ENCODE peak calls at places on chromosomes 13 and 19, in six cellular contexts. O is kidney, W is astrocyte of the cerebellum, H is fibroblast of lung, I is GM12865, U is epithelial cell of esophagus. P is an unnamed sample.
A peak's percentile ranks its signal among the peaks of the same experiment; 100 is the strongest.

GRCh38 chr19:4057913-4058695 is 8.6 kb downstream of the ZBTB7A start:
- DNase-seq in U (peak; percentile 87), O (peak; percentile 97), W (no peak), H (peak; percentile 93), I (no peak), P (no peak)

GRCh38 chr19:42206871-42207755 is 10.4 kb downstream of the DEDD2 start:
- DNase-seq in I (no peak), W (no peak), O (peak; percentile 39), H (no peak), U (peak; percentile 84), P (no peak)

GRCh38 chr19:11606484-11606883 is 9.2 kb downstream of the ZNF627 start:
- DNase-seq in H (no peak), O (no peak), W (no peak), U (no peak), I (no peak), P (no peak)

GRCh38 chr19:39736088-39736487 is 1.7 kb downstream of the CLC start:
- DNase-seq in H (no peak), I (no peak), W (no peak), O (no peak), U (no peak), P (no peak)

GRCh38 chr19:50537769-50538230 is 24.1 kb upstream of the ASPDH start:
- DNase-seq in I (peak; percentile 84), W (peak; percentile 26), H (peak; percentile 67), U (peak; percentile 22), O (no peak), P (no peak)

GRCh38 chr13:65309906-65310305 is 1920.2 kb downstream of the PCDH9 start:
- DNase-seq in U (no peak), I (no peak), O (no peak), H (no peak), W (no peak), P (no peak)

GRCh38 chr13:60268203-60268555 is 104.5 kb upstream of the DIAPH3 start:
- DNase-seq in O (no peak), H (no peak), U (no peak), I (no peak), W (no peak), P (no peak)

GRCh38 chr19:35002037-35002535 is 2.0 kb downstream of the GRAMD1A start:
- DNase-seq in I (no peak), U (no peak), H (no peak), W (no peak), O (peak; percentile 37), P (no peak)

GRCh38 chr19:55437410-55437809 is 5.7 kb downstream of the SHISA7 start:
- DNase-seq in I (no peak), W (no peak), H (peak; percentile 63), U (peak; percentile 74), O (no peak), P (no peak)

GRCh38 chr13:106695139-106695538 is 127.2 kb upstream of the ARGLU1 start:
- DNase-seq in U (no peak), O (no peak), H (no peak), W (no peak), I (no peak), P (no peak)

GRCh38 chr13:96075953-96076543 is 13.9 kb upstream of the HS6ST3 start:
- DNase-seq in U (peak; percentile 28), W (no peak), I (peak; percentile 22), H (peak; percentile 39), O (no peak), P (no peak)

GRCh38 chr19:51195616-51196015 is 29.3 kb upstream of the CD33 start:
- DNase-seq in I (no peak), W (no peak), U (no peak), O (no peak), H (no peak), P (no peak)

GRCh38 chr19:35380450-35381124 is 9.7 kb downstream of the GPR42 start:
- DNase-seq in I (no peak), W (no peak), H (no peak), O (no peak), U (no peak), P (no peak)

GRCh38 chr13:109436841-109437240 is 349.5 kb downstream of the IRS2 start:
- DNase-seq in U (peak; percentile 55), I (no peak), W (no peak), H (no peak), O (no peak), P (no peak)

GRCh38 chr19:41328818-41329220 is 18.8 kb downstream of the CCDC97 start:
- DNase-seq in O (no peak), W (no peak), I (no peak), H (no peak), U (no peak), P (no peak)

DNA sequence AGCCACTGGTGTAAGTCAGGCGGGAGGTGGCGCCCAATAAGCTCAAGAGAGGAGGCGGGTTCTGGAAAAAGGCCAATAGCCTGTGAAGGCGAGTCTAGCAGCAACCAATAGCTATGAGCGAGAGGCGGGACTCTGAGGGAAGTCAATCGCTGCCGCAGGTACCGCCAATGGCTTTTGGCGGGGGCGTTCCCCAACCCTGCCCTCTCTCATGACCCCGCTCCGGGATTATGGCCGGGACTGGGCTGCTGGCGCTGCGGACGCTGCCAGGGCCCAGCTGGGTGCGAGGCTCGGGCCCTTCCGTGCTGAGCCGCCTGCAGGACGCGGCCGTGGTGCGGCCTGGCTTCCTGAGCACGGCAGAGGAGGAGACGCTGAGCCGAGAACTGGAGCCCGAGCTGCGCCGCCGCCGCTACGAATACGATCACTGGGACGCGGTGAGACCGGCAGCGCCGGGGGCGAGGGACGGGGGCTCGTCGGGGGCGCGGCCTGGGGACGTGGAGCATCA is at the start of gene ALKBH7:
- DNase-seq in H (peak; percentile 100), U (peak; percentile 100), W (peak; percentile 100), I (peak; percentile 100), O (peak; percentile 99), P (peak; percentile 98)
- TF ChIP-seq CTCF in H (no peak), U (no peak), W (no peak), I (no peak), O (no peak), P (peak; percentile 15)

DNA sequence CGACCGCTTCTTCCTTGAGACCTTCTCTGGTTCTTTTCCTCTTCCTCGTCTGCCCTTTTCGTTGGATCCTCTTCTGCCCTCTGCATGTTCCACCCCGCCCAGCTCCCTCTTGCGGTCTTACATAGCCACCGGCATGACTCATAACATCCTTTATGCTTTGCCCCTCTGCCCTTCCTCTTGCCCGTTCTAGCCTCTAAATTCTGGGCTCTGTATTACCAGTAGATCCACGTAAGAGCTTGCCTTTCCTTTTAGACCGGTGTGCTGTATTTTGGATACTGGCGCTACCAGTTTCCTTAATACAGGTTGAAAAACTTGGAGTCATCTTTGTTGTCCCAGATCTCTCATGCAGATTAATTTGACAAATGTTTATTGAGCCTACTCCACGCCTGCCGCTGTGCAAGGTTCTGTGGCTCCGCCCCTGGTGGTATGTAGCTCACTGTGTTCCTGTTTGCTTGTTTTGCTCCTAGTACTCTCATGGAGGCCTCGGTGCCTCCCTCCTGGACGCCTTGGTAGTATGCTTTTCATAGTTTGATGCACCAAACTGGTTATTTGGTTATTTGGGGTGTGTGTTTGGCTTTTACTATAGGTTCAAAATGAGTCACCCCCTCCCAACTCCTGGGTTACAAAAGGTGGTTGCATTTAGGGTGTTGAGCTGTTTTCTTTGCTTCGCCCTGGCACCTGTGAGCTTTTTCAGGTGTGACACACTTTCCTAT is 1.7 kb downstream of the GTF3A start:
- DNase-seq in O (peak; percentile 87), I (peak; percentile 84), U (peak; percentile 93), H (peak; percentile 75), W (peak; percentile 31), P (no peak)
- TF ChIP-seq CTCF in O (peak; percentile 44), I (peak; percentile 28), U (peak; percentile 59), H (peak; percentile 41), W (peak; percentile 45), P (peak; percentile 76)

GRCh38 chr19:2199861-2200623 is 36.1 kb downstream of the PLEKHJ1 start:
- DNase-seq in I (no peak), H (no peak), U (no peak), O (no peak), W (no peak), P (no peak)

GRCh38 chr19:2198317-2198716 is 34.6 kb downstream of the DOT1L start:
- DNase-seq in H (no peak), W (no peak), I (no peak), O (no peak), U (no peak), P (no peak)

GRCh38 chr19:2201473-2202148 is 34.5 kb downstream of the PLEKHJ1 start:
- DNase-seq in O (no peak), W (no peak), H (no peak), U (peak; percentile 58), I (no peak), P (no peak)

GRCh38 chr19:2197270-2197669 is 33.5 kb downstream of the DOT1L start:
- DNase-seq in U (no peak), W (no peak), O (no peak), I (no peak), H (no peak), P (no peak)

DNA sequence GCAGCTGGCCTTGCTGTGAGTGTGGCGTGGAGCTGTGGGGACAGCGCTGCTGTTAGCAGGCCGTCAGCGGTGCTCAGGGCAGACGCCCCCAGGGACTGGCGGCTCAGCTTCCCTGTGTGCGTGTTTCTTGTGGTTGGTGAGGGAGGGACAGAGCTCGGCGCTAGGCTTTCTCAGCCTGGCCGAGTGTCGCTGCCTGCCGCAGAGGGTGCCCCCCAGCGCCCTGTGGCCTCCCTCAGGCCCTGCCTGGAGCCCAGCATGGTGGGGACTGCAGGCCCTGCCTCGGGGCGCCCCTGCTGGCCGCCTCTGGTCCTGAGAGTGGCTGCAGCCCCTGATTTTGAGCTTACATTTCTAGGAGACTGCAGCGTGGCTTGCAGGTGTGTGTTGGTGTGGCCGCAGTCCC is 35.5 kb downstream of the DOT1L start:
- DNase-seq in O (no peak), W (no peak), U (no peak), I (peak; percentile 32), H (no peak), P (no peak)
- TF ChIP-seq CTCF in O (no peak), W (peak; percentile 49), U (no peak), I (peak; percentile 42), H (no peak), P (peak; percentile 66)

GRCh38 chr13:61414686-61415664 is 674 bp downstream of the PCDH20 start:
- DNase-seq in O (peak; percentile 79), H (peak; percentile 47), I (no peak), W (peak; percentile 13), U (peak; percentile 71), P (peak; percentile 79)

GRCh38 chr13:61414136-61414535 is 1.5 kb downstream of the PCDH20 start:
- DNase-seq in H (peak; percentile 1), U (no peak), W (no peak), O (no peak), I (no peak), P (no peak)

GRCh38 chr13:61413572-61413971 is 2.1 kb downstream of the PCDH20 start:
- DNase-seq in U (no peak), H (no peak), O (peak; percentile 50), W (no peak), I (no peak), P (peak; percentile 59)

GRCh38 chr13:61410266-61410665 is 5.4 kb downstream of the PCDH20 start:
- DNase-seq in O (no peak), W (no peak), H (no peak), U (no peak), I (no peak), P (no peak)

DNA sequence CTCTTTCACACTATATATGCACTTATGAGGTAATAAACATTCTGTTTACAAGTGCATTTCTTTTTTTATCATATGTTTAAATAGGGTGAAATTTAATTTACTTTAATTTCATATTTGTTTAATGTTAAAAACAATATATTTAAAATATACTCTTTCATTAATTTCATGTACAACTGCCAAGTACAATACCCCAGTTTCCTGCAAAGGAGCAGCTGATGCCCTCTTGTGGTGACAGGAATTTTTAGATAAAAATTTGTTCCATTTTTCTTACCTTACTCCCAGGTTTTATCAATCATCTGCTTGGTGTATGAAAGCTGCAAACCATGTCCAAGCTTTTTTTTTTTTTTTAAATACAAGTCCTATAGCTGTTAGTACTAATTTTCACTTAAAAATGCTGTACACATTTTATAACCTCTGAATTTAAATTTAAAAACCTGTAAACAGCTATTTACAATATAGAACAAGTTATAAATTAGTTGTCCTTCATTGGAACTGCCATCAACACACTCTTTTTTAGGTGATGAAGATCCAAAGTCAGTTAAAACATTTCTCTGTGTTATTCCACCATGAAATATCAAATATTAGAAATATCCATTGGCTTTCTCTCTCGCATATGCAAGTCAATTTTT is 4.9 kb downstream of the PCDH20 start:
- DNase-seq in H (peak; percentile 34), W (peak; percentile 3), I (peak; percentile 20), U (peak; percentile 36), O (no peak), P (no peak)
- TF ChIP-seq CTCF in H (peak; percentile 20), W (peak; percentile 66), I (peak; percentile 34), U (peak; percentile 66), O (peak; percentile 36), P (peak; percentile 87)